ENCODE peak calls at places on chromosomes 6 and 20, in five cellular contexts. F is endothelial cell, Z is cardiac fibroblast, S is brain microvascular endothelial cell, T is fibroblast of mammary gland. L is an unnamed sample.

GRCh38 chr6:84645563-84646266 is 118.7 kb downstream of the TBX18 start:
- DNase-seq in F (no peak), Z (peak), S (peak), T (peak), L (peak)

GRCh38 chr6:165664553-165665383 is 1.7 kb upstream of the PDE10A start:
- DNase-seq in F (no peak), Z (peak), S (no peak), T (no peak), L (no peak)

GRCh38 chr6:159101656-159102055 is 56.9 kb upstream of the TAGAP start:
- DNase-seq in F (no peak), Z (no peak), S (no peak), T (no peak), L (no peak)

GRCh38 chr6:151671195-151671594 is 136.3 kb upstream of the ESR1 start:
- DNase-seq in F (no peak), Z (no peak), S (no peak), T (no peak), L (no peak)

GRCh38 chr20:53243152-53243551 is 271.0 kb downstream of the TSHZ2 start:
- DNase-seq in F (no peak), Z (no peak), S (no peak), T (no peak), L (no peak)

GRCh38 chr6:1497593-1498105 is 108.3 kb downstream of the FOXF2 start:
- DNase-seq in F (no peak), Z (no peak), S (no peak), T (no peak), L (no peak)

GRCh38 chr6:136752554-136752953 is 39.7 kb downstream of the MAP3K5 start:
- DNase-seq in F (no peak), Z (no peak), S (no peak), T (no peak), L (no peak)

GRCh38 chr6:43713611-43714310 is 26.2 kb upstream of the MRPS18A start:
- DNase-seq in F (no peak), Z (no peak), S (no peak), T (no peak), L (no peak)

GRCh38 chr6:125942677-125943527 is 13.7 kb upstream of the HINT3 start:
- DNase-seq in F (no peak), Z (no peak), S (no peak), T (no peak), L (peak)

GRCh38 chr6:152661776-152662175 is 24.6 kb upstream of the SYNE1 start:
- DNase-seq in F (no peak), Z (no peak), S (no peak), T (no peak), L (no peak)

GRCh38 chr6:11040134-11040533 is 4.0 kb downstream of the ELOVL2 start:
- DNase-seq in F (no peak), Z (no peak), S (no peak), T (no peak), L (no peak)

GRCh38 chr20:4997207-4997606 is 4.1 kb downstream of the SLC23A2 start:
- DNase-seq in F (no peak), Z (no peak), S (no peak), T (no peak), L (peak)

GRCh38 chr6:168415149-168415992 is 25.6 kb upstream of the SMOC2 start:
- DNase-seq in F (no peak), Z (no peak), S (no peak), T (no peak), L (no peak)

GRCh38 chr20:32457476-32457986 is 99.4 kb downstream of the ASXL1 start:
- DNase-seq in F (peak), Z (peak), S (no peak), T (peak), L (peak)

GRCh38 chr6:91299544-91300491 is 712.9 kb upstream of the MAP3K7 start:
- DNase-seq in F (no peak), Z (peak), S (peak), T (peak), L (no peak)

GRCh38 chr6:166540631-166541331 is 45.7 kb downstream of the RAMACL start:
- DNase-seq in F (no peak), Z (peak), S (no peak), T (peak), L (no peak)

GRCh38 chr20:45946149-45946970 is 11.9 kb downstream of the PCIF1 start:
- DNase-seq in F (no peak), Z (peak), S (peak), T (peak), L (peak)

GRCh38 chr6:11462742-11463414 is 74.7 kb upstream of the TMEM170B start:
- DNase-seq in F (no peak), Z (no peak), S (no peak), T (peak), L (no peak)

GRCh38 chr6:139249387-139249786 is 42.4 kb downstream of the TXLNB start:
- DNase-seq in F (no peak), Z (no peak), S (no peak), T (no peak), L (no peak)

GRCh38 chr20:25046736-25047666 is 10.9 kb downstream of the ACSS1 start:
- DNase-seq in F (no peak), Z (no peak), S (no peak), T (no peak), L (no peak)

GRCh38 chr20:52539891-52540290 is 348.3 kb upstream of the ZFP64 start:
- DNase-seq in F (no peak), Z (no peak), S (no peak), T (no peak), L (no peak)

GRCh38 chr20:15862178-15862577 is 711.1 kb downstream of the KIF16B start:
- DNase-seq in F (no peak), Z (no peak), S (no peak), T (no peak), L (no peak)

GRCh38 chr6:139030211-139030530 is 1.6 kb downstream of the ABRACL start:
- DNase-seq in F (no peak), Z (peak), S (no peak), T (no peak), L (no peak)

GRCh38 chr20:62066983-62067433 is 1.3 kb upstream of the TAF4 start:
- DNase-seq in F (no peak), Z (peak), S (no peak), T (no peak), L (no peak)

GRCh38 chr6:75128881-75129570 is 76.8 kb downstream of the COL12A1 start:
- DNase-seq in F (no peak), Z (no peak), S (no peak), T (peak), L (peak)

GRCh38 chr6:51027283-51028065 is 208.8 kb downstream of the TFAP2B start:
- DNase-seq in F (no peak), Z (no peak), S (peak), T (no peak), L (no peak)

GRCh38 chr6:13924146-13924948 is 405 bp upstream of the RNF182 start:
- DNase-seq in F (peak), Z (peak), S (peak), T (peak), L (peak)

GRCh38 chr6:36566418-36566905 is 19.2 kb upstream of the STK38 start:
- DNase-seq in F (no peak), Z (no peak), S (no peak), T (no peak), L (no peak)

GRCh38 chr20:53019464-53019863 is 47.3 kb downstream of the TSHZ2 start:
- DNase-seq in F (no peak), Z (no peak), S (no peak), T (no peak), L (no peak)

GRCh38 chr6:107585815-107586435 is 96.0 kb downstream of the SOBP start:
- DNase-seq in F (no peak), Z (no peak), S (no peak), T (no peak), L (no peak)

GRCh38 chr20:46243707-46244628 is 64.3 kb downstream of the CDH22 start:
- DNase-seq in F (no peak), Z (peak), S (no peak), T (peak), L (no peak)

GRCh38 chr6:3531481-3531880 is 74.6 kb upstream of the SLC22A23 start:
- DNase-seq in F (no peak), Z (no peak), S (no peak), T (no peak), L (no peak)

DNA sequence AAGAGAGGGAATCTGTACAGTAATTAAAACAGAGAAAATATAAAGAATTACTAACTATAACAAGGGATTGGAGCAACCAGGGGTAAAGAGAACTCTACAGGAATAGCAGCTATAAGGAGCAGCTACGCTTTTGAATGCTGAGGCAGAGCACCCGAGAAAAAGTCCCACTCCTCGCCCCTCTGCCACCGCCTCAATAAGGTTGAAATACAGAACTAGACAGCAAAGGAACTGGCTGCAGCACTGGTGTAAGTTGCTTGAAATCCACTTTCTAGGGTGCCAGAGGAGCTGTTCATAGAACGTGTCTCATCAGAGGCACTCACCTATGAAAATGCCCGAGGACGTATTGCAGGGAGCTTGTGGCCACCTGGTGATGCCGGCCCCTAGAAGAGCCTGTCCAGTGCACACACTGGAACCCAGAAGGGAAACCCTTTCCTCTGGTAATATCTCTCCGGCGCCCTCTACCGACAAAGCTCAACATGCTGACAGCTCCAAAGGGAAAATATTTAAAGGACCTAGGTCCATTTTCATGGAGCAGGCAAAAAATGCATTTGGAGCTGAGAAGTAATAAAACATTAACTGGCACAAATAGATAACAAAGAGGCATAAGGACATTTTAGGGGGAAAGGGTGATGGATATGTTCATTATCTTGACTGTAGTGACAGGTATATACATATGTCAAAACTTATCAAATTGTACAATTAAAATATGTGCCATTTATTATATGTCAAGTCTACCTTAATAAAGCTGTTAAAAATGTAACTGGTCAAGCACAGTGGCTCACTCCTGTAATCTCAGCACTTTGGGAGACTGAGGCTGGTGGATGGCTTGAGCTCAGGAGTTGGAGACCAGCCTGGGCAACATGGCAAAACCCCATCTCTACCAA is 137.4 kb upstream of the HDAC2 start:
- DNase-seq in F (peak), Z (peak), S (peak), T (peak), L (peak)
- TF ChIP-seq CTCF in F (peak), Z (peak), S (peak), T (peak), L (peak)

DNA sequence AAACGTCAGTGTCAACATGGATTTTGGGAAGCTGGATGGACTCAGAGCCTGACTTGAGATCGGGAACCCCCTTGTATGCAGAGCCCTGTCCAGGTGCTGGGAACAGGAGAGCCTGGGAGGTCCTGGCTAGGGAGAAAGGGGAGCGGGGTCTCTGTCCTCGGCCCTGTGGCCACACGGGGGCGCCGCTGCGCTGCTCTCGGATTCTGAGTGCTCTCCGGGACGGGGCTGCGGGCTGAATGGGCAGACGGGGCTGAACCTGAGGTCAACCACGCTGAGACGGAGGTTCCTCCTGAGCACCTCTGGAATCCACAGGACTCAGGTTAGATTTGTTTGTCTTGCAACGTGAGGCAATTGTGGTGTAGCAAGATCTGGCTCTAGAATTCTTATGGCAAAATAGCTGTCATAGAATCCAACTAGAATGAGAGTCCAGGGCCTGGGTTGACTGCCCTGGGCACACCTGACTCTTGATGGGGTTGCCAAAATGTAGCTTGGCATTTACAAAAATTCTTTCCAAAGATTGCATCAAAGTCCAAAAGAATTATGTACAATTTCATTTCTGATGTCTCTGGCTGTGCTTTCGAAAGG is 20.6 kb upstream of the HLA-F start:
- DNase-seq in F (peak), Z (peak), S (peak), T (peak), L (no peak)
- TF ChIP-seq CTCF in F (peak), Z (peak), S (peak), T (peak), L (peak)

GRCh38 chr20:19785173-19785799 is 27.2 kb downstream of the RIN2 start:
- DNase-seq in F (no peak), Z (peak), S (no peak), T (peak), L (no peak)
- TF ChIP-seq CTCF in F (no peak), Z (no peak), S (no peak), T (no peak), L (peak)

GRCh38 chr20:36491901-36492617 is 49.3 kb upstream of the MYL9 start:
- DNase-seq in F (peak), Z (peak), S (no peak), T (no peak), L (no peak)

GRCh38 chr20:36496707-36497669 is 44.3 kb upstream of the MYL9 start:
- DNase-seq in F (no peak), Z (no peak), S (no peak), T (no peak), L (no peak)

GRCh38 chr20:36493801-36494114 is 47.6 kb upstream of the MYL9 start:
- DNase-seq in F (no peak), Z (peak), S (peak), T (peak), L (peak)

GRCh38 chr20:36490191-36490590 is 51.1 kb upstream of the MYL9 start:
- DNase-seq in F (no peak), Z (no peak), S (no peak), T (no peak), L (no peak)

DNA sequence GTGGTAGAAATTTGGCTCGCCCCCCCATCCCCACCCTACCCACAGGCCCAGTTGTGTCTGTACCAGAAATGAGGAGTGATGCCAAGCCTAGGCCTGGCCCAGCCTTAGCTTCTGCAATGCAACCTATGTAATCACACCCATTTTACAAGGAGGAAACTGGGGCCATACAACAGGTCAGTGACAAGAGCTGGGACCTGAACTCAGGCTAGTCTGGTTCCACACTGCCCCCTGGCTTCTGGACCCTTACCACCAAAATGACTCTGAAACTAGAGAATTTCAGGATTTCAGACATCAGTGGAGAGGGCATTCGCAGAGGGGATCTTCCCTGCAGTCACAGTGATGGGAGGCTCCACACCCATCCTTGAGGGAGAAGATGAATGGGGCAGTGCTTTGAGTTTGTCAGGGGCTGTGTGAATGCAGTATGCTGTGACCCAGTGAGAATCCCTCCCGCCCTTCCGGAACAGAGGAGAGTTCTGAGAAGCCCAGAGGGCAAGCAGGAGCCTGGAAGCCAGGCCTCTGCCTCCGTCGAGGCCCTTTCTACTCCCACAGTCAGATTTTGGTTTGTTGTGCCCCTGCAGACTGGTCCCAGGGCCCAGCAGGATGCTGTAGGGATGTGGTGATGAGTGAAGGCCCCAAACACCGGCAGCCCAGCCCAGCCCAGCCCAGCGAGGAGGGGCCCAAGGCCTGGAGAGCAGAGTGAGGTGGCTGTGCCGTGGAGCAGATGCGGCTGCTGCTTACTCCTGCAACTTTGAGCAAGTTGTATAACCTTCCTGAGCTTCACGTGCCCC is 48.1 kb upstream of the MYL9 start:
- DNase-seq in F (peak), Z (no peak), S (no peak), T (no peak), L (no peak)
- TF ChIP-seq CTCF in F (peak), Z (peak), S (peak), T (peak), L (peak)

GRCh38 chr6:25895773-25896172 is 21.7 kb upstream of the SLC17A3 start:
- DNase-seq in F (no peak), Z (no peak), S (no peak), T (no peak), L (no peak)

GRCh38 chr6:25892877-25893276 is 18.8 kb upstream of the SLC17A3 start:
- DNase-seq in F (no peak), Z (no peak), S (no peak), T (no peak), L (no peak)

GRCh38 chr6:25893778-25894177 is 19.7 kb upstream of the SLC17A3 start:
- DNase-seq in F (no peak), Z (no peak), S (no peak), T (no peak), L (no peak)

GRCh38 chr6:25886066-25886465 is 12.0 kb upstream of the SLC17A3 start:
- DNase-seq in F (no peak), Z (no peak), S (no peak), T (no peak), L (no peak)

GRCh38 chr6:25889877-25890853 is 16.1 kb upstream of the SLC17A3 start:
- DNase-seq in F (peak), Z (peak), S (peak), T (peak), L (peak)
- TF ChIP-seq CTCF in F (peak), Z (peak), S (peak), T (peak), L (peak)

DNA sequence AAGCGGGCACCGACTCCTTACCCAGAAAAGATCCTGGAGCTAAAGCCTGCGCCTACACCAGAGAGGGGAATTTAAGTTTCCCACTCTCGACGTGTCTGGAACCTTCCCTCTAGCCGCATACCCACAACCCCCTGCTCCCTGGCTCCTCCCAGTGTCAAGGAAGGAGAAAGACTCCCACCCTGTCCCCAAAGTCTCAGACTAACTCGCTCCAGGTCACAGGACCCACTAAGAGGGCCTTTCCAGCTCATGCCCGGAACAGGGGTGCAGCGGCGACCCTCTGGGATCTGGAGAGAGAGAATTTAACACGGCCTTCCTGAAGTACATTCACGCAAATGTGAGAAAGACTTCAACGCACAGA is 3.9 kb downstream of the LINC00237 start:
- DNase-seq in F (peak), Z (no peak), S (no peak), T (no peak), L (no peak)
- TF ChIP-seq CTCF in F (no peak), Z (no peak), S (no peak), T (no peak), L (no peak)

GRCh38 chr6:161418458-161418945 is 144.6 kb upstream of the AGPAT4 start:
- DNase-seq in F (peak), Z (peak), S (peak), T (peak), L (peak)
- TF ChIP-seq CTCF in F (peak), Z (peak), S (peak), T (peak), L (peak)

GRCh38 chr6:17635568-17635967 is 35.5 kb downstream of the FAM8A1 start:
- DNase-seq in F (no peak), Z (no peak), S (no peak), T (peak), L (no peak)

GRCh38 chr6:17640477-17640917 is 40.4 kb downstream of the FAM8A1 start:
- DNase-seq in F (no peak), Z (peak), S (no peak), T (peak), L (no peak)

GRCh38 chr6:17633465-17634188 is 33.5 kb downstream of the FAM8A1 start:
- DNase-seq in F (no peak), Z (no peak), S (no peak), T (no peak), L (no peak)

GRCh38 chr6:17632929-17633328 is 32.8 kb downstream of the FAM8A1 start:
- DNase-seq in F (no peak), Z (no peak), S (no peak), T (no peak), L (no peak)

GRCh38 chr6:17638212-17638611 is 38.1 kb downstream of the FAM8A1 start:
- DNase-seq in F (no peak), Z (peak), S (no peak), T (peak), L (no peak)
- TF ChIP-seq CTCF in F (no peak), Z (no peak), S (no peak), T (no peak), L (no peak)

GRCh38 chr6:87396595-87397392 is 11.0 kb upstream of the CFAP206 start:
- DNase-seq in F (no peak), Z (no peak), S (no peak), T (no peak), L (no peak)
- TF ChIP-seq CTCF in F (no peak), Z (no peak), S (no peak), T (no peak), L (no peak)

L was measured in HFFc6.